ENCODE peak calls at places on chromosomes 13 and 19, in seven cellular contexts. K, V, F, Z, E, U and B are unnamed samples.

GRCh38 chr19:48252625-48253024 is 3.1 kb downstream of the CARD8 start:
- DNase-seq in U (no peak), Z (no peak), K (no peak), V (no peak), F (no peak), E (no peak), B (no peak)

GRCh38 chr19:58218899-58219298 is 9.8 kb upstream of the ZNF544 start:
- DNase-seq in F (no peak), Z (no peak), U (peak), K (no peak), E (no peak), V (no peak), B (no peak)

GRCh38 chr19:35330475-35330874 is 1.5 kb downstream of the CD22 start:
- DNase-seq in K (no peak), E (no peak), U (no peak), Z (no peak), V (no peak), F (no peak), B (no peak)

GRCh38 chr13:40402931-40403412 is 263.5 kb downstream of the FOXO1 start:
- DNase-seq in V (no peak), E (no peak), U (no peak), K (peak), F (no peak), Z (no peak), B (no peak)

GRCh38 chr13:69761581-69761980 is 346.0 kb upstream of the ATXN8OS start:
- DNase-seq in U (no peak), F (no peak), V (no peak), K (no peak), E (no peak), Z (no peak), B (no peak)

GRCh38 chr13:112346173-112346898 is 29.8 kb upstream of the SPACA7 start:
- DNase-seq in U (peak), E (no peak), V (no peak), Z (no peak), F (no peak), K (no peak), B (no peak)

GRCh38 chr19:53308339-53308811 is 25.2 kb upstream of the ZNF845 start:
- DNase-seq in E (no peak), U (peak), F (no peak), K (peak), Z (peak), V (no peak), B (no peak)

GRCh38 chr13:52348081-52348480 is 57.9 kb downstream of the THSD1 start:
- DNase-seq in E (peak), V (peak), U (no peak), K (peak), F (no peak), Z (no peak), B (peak)

GRCh38 chr13:41006296-41006695 is 12.8 kb downstream of the ELF1 start:
- DNase-seq in K (no peak), F (no peak), Z (no peak), V (no peak), U (no peak), E (no peak), B (no peak)

GRCh38 chr19:3319643-3320353 is 46.6 kb upstream of the NFIC start:
- DNase-seq in E (no peak), V (no peak), U (no peak), Z (no peak), K (no peak), F (no peak), B (no peak)

GRCh38 chr19:12882589-12882988 is 1.3 kb upstream of the DNASE2 start:
- DNase-seq in V (no peak), K (no peak), F (no peak), Z (no peak), E (no peak), U (no peak), B (no peak)

GRCh38 chr19:17617807-17618192 is 62.4 kb downstream of the COLGALT1 start:
- DNase-seq in V (no peak), F (no peak), E (no peak), K (no peak), Z (no peak), U (no peak), B (no peak)

GRCh38 chr13:23505007-23505406 is 65.2 kb upstream of the TNFRSF19 start:
- DNase-seq in F (no peak), Z (no peak), E (peak), K (peak), U (no peak), V (no peak), B (no peak)

GRCh38 chr19:46840157-46840942 is 10.3 kb downstream of the AP2S1 start:
- DNase-seq in K (peak), U (peak), Z (no peak), F (peak), V (peak), E (no peak), B (peak)

GRCh38 chr19:41691268-41691970 is 3.3 kb upstream of the CEACAM7 start:
- DNase-seq in U (no peak), E (no peak), F (no peak), V (no peak), Z (no peak), K (no peak), B (no peak)

GRCh38 chr13:101661839-101662238 is 209.4 kb downstream of the ITGBL1 start:
- DNase-seq in E (no peak), K (no peak), F (no peak), Z (no peak), U (peak), V (no peak), B (no peak)

GRCh38 chr13:36217456-36217855 is 3.1 kb upstream of the SOHLH2 start:
- DNase-seq in F (no peak), Z (no peak), U (no peak), V (no peak), E (no peak), K (no peak), B (no peak)

GRCh38 chr13:23656637-23657036 is 86.4 kb downstream of the TNFRSF19 start:
- DNase-seq in Z (no peak), F (no peak), U (no peak), K (peak), V (no peak), E (no peak), B (peak)

GRCh38 chr19:18096258-18096657 is 1.3 kb upstream of the MAST3 start:
- DNase-seq in E (no peak), Z (no peak), U (no peak), V (no peak), K (no peak), F (no peak), B (no peak)

GRCh38 chr19:3413796-3414327 is 47.5 kb downstream of the NFIC start:
- DNase-seq in V (no peak), K (no peak), Z (no peak), E (no peak), F (no peak), U (no peak), B (no peak)

GRCh38 chr13:79679334-79679733 is 198.4 kb downstream of the NDFIP2 start:
- DNase-seq in K (peak), E (peak), F (no peak), U (peak), Z (no peak), V (no peak), B (peak)

GRCh38 chr19:7088999-7089398 is 19.5 kb downstream of the ZNF557 start:
- DNase-seq in F (no peak), Z (no peak), V (no peak), U (no peak), E (no peak), K (no peak), B (no peak)

GRCh38 chr13:34420975-34421719 is 520.9 kb upstream of the NBEA start:
- DNase-seq in Z (no peak), E (no peak), K (no peak), V (no peak), U (no peak), F (no peak), B (no peak)